ENCODE peak calls at places on chromosomes 7 and 10, in nine cellular contexts. Y, A, E, B, C, O, K, M and N are unnamed samples.

GRCh38 chr10:84049300-84050015 is 89.9 kb upstream of the GHITM start:
- DNase-seq in B (no peak), K (no peak), A (no peak), M (no peak), Y (no peak), C (no peak), E (no peak), O (no peak), N (no peak)

GRCh38 chr10:21194510-21194993 is 297.4 kb upstream of the NEBL start:
- DNase-seq in K (no peak), Y (peak), M (no peak), A (no peak), E (no peak), B (no peak), C (peak), O (no peak), N (no peak)

GRCh38 chr10:78458983-78459638 is 425.4 kb downstream of the RPS24 start:
- DNase-seq in E (no peak), M (peak), C (no peak), O (no peak), B (no peak), K (no peak), A (no peak), Y (no peak), N (no peak)

GRCh38 chr10:116470768-116471415 is 43.2 kb downstream of the PNLIPRP3 start:
- DNase-seq in B (no peak), Y (no peak), A (no peak), C (peak), K (no peak), E (no peak), M (no peak), O (no peak), N (no peak)

GRCh38 chr10:31102421-31102820 is 70.8 kb upstream of the ZNF438 start:
- DNase-seq in Y (no peak), C (no peak), K (no peak), B (no peak), O (no peak), M (no peak), E (no peak), A (no peak), N (no peak)

GRCh38 chr7:130493275-130493868 is 1.5 kb downstream of the MEST start:
- DNase-seq in E (no peak), C (no peak), Y (no peak), B (no peak), M (peak), O (no peak), A (peak), K (no peak), N (no peak)

GRCh38 chr10:84140036-84140379 is 699 bp downstream of the GHITM start:
- DNase-seq in Y (no peak), C (no peak), M (peak), B (peak), K (no peak), E (peak), A (no peak), O (peak), N (no peak)

GRCh38 chr7:44981035-44981706 is 2.4 kb upstream of the MYO1G start:
- DNase-seq in O (no peak), M (no peak), B (peak), K (no peak), A (no peak), Y (no peak), E (no peak), C (no peak), N (no peak)

GRCh38 chr10:132447446-132448247 is 50.6 kb downstream of the PWWP2B start:
- DNase-seq in C (peak), K (peak), M (peak), Y (peak), A (no peak), B (peak), O (no peak), E (no peak), N (no peak)

GRCh38 chr7:142263598-142264380 is 5.9 kb upstream of the PRSS58 start:
- DNase-seq in B (no peak), O (no peak), Y (no peak), A (no peak), E (no peak), C (no peak), K (no peak), M (no peak), N (no peak)

GRCh38 chr7:17532861-17533404 is 234.5 kb downstream of the AHR start:
- DNase-seq in B (no peak), C (no peak), Y (no peak), O (no peak), E (no peak), K (no peak), M (peak), A (no peak), N (no peak)

GRCh38 chr7:16961650-16962049 is 79.9 kb upstream of the AGR3 start:
- DNase-seq in O (no peak), M (peak), B (no peak), E (no peak), A (no peak), Y (no peak), C (no peak), K (no peak), N (no peak)

GRCh38 chr10:48670978-48671913 is 13.4 kb upstream of the WDFY4 start:
- DNase-seq in M (no peak), E (no peak), K (no peak), Y (no peak), C (peak), A (peak), B (peak), O (no peak), N (peak)

GRCh38 chr10:48667960-48668541 is 16.6 kb upstream of the WDFY4 start:
- DNase-seq in C (peak), Y (no peak), E (no peak), K (no peak), O (no peak), B (peak), M (no peak), A (peak), N (no peak)

GRCh38 chr10:48677625-48678024 is 7.0 kb upstream of the WDFY4 start:
- DNase-seq in A (no peak), B (no peak), Y (no peak), K (no peak), O (no peak), M (no peak), C (no peak), E (no peak), N (no peak)

GRCh38 chr10:48671914-48672595 is 12.6 kb upstream of the WDFY4 start:
- DNase-seq in B (peak), K (no peak), E (no peak), A (peak), Y (no peak), O (no peak), M (no peak), C (peak), N (peak)

GRCh38 chr10:48672596-48673255 is 11.9 kb upstream of the WDFY4 start:
- DNase-seq in E (no peak), O (no peak), Y (no peak), A (peak), K (no peak), B (no peak), M (no peak), C (no peak), N (peak)
- H3K4me3 ChIP-seq in E (no peak), O (no peak), Y (no peak), A (no peak), K (no peak), B (no peak), M (no peak), C (no peak), N (no peak)

GRCh38 chr10:683448-684071 is 5.9 kb downstream of the DIP2C start:
- DNase-seq in C (no peak), O (no peak), B (no peak), M (peak), Y (no peak), E (peak), A (no peak), K (peak), N (peak)

GRCh38 chr10:680146-680545 is 9.3 kb downstream of the DIP2C start:
- DNase-seq in O (no peak), Y (no peak), B (no peak), C (no peak), A (peak), M (no peak), K (no peak), E (peak), N (no peak)

GRCh38 chr10:682931-683447 is 6.5 kb downstream of the DIP2C start:
- DNase-seq in E (no peak), C (no peak), Y (no peak), O (no peak), A (no peak), K (no peak), M (no peak), B (no peak), N (no peak)

GRCh38 chr10:680745-681144 is 8.7 kb downstream of the DIP2C start:
- DNase-seq in Y (no peak), O (no peak), K (no peak), M (no peak), E (no peak), B (no peak), A (peak), C (no peak), N (no peak)

DNA sequence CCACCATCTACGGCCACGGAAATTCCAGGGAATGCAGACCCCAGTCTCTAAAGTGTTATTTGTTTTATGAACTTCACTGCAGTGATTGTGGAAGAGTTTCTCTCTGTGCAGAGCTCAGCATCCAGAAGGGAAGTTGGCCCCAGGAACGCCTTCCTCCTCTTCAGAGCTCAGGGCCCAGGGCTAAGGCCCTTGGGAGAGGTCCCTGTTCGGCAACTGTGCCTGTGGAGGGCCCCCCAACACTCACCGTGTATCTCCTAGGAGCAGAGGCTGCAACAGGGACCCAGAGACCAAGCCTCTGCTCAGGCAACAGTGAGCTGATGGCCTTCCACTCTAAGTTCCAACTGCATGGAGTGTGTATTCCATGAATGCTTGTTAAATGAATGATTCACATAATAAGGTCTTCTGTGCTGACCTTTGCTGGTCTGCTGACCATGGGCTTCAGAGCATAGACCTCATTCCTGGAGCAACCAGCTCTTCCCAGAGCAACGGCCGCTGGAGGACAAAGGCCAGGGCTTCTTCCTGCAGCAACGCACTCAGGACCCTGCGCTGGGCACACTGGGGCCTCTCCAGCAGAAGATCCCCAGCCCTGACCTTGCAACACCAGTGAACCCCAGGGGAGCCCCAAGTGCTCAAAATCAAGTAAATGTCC is 7.7 kb downstream of the DIP2C start:
- DNase-seq in A (no peak), K (no peak), B (no peak), Y (no peak), O (no peak), E (no peak), C (no peak), M (peak), N (no peak)
- H3K27ac ChIP-seq in A (peak), K (no peak), B (no peak), Y (no peak), O (peak), E (peak), C (peak), M (peak), N (peak)

GRCh38 chr7:2232766-2233520 is at the start of gene MAD1L1:
- DNase-seq in B (peak), O (peak), C (peak), A (peak), E (peak), M (peak), K (peak), Y (peak), N (no peak)
- TF ChIP-seq POLR2A in B (no peak), O (peak), C (peak), A (no peak), E (peak), M (peak), K (peak), Y (no peak), N (no peak)

DNA sequence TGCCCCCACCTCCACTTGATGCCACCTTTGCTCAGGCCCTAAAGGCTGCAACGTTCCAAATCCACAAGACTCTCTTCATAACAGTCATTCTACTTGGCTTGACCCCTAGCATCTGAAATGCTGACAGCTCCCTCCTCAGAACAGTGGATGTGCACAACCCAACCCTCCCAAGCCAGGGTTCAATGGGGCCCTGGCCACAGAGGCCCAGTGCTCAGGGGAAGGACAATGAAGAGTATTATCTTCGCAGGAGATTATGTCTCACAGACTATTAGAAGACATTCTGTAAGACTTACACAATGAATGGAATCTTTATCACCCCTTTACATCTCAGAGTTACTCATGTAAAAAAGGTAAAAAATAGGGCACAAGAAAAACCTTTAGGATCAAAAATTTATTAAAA is 20.4 kb downstream of the ERCC6 start:
- DNase-seq in K (no peak), M (no peak), Y (no peak), A (no peak), O (no peak), E (no peak), B (no peak), C (no peak), N (no peak)
- H3K4me3 ChIP-seq in K (no peak), M (no peak), Y (no peak), A (no peak), O (no peak), E (no peak), B (no peak), C (no peak), N (no peak)

GRCh38 chr10:11345224-11346054 is 266.0 kb downstream of the USP6NL start:
- DNase-seq in M (no peak), A (no peak), Y (no peak), K (no peak), C (peak), O (no peak), B (no peak), E (no peak), N (no peak)
- H3K27ac ChIP-seq in M (no peak), A (no peak), Y (no peak), K (peak), C (no peak), O (no peak), B (no peak), E (no peak), N (peak)